ENCODE peak calls at places on chromosomes 12 and 14, in five cellular contexts. One of them, this sample, is unnamed.
A peak's percentile ranks its signal among the peaks of the same experiment; 100 is the strongest.

GRCh38 chr12:58961166-58961565 is 40.9 kb upstream of the LRIG3 start:
- DNase-seq in tibial artery: no peak
- DNase-seq in heart left ventricle: no peak
- DNase-seq in CD4-positive, alpha-beta T cell: no peak
- DNase-seq in Peyer's patch: no peak
- DNase-seq in this sample: no peak

GRCh38 chr12:62802321-62802720 is 132.6 kb downstream of the PPM1H start:
- DNase-seq in tibial artery: no peak
- DNase-seq in heart left ventricle: no peak
- DNase-seq in CD4-positive, alpha-beta T cell: no peak
- DNase-seq in Peyer's patch: no peak
- DNase-seq in this sample: no peak

GRCh38 chr14:95318870-95319311 is 817 bp downstream of the CLMN start:
- DNase-seq in tibial artery: no peak
- DNase-seq in heart left ventricle: no peak
- DNase-seq in CD4-positive, alpha-beta T cell: no peak
- DNase-seq in Peyer's patch: no peak
- DNase-seq in this sample: no peak

GRCh38 chr12:46089414-46090162 is 99.2 kb upstream of the SCAF11 start:
- DNase-seq in tibial artery: no peak
- DNase-seq in heart left ventricle: no peak
- DNase-seq in CD4-positive, alpha-beta T cell: no peak
- DNase-seq in Peyer's patch: no peak
- DNase-seq in this sample: no peak

GRCh38 chr12:80763874-80764273 is 47.2 kb downstream of the MYF5 start:
- DNase-seq in tibial artery: no peak
- DNase-seq in heart left ventricle: no peak
- DNase-seq in CD4-positive, alpha-beta T cell: no peak
- DNase-seq in Peyer's patch: no peak
- DNase-seq in this sample: no peak

GRCh38 chr14:105665951-105666277 is 139.5 kb downstream of the TMEM121 start:
- DNase-seq in tibial artery: no peak
- DNase-seq in heart left ventricle: no peak
- DNase-seq in CD4-positive, alpha-beta T cell: no peak
- DNase-seq in Peyer's patch: no peak
- DNase-seq in this sample: no peak

GRCh38 chr12:1463073-1463905 is 131.1 kb downstream of the FBXL14 start:
- DNase-seq in tibial artery: no peak
- DNase-seq in heart left ventricle: no peak
- DNase-seq in CD4-positive, alpha-beta T cell: no peak
- DNase-seq in Peyer's patch: no peak
- DNase-seq in this sample: no peak

GRCh38 chr12:43336962-43337555 is 214.9 kb downstream of the ADAMTS20 start:
- DNase-seq in tibial artery: no peak
- DNase-seq in heart left ventricle: no peak
- DNase-seq in CD4-positive, alpha-beta T cell: no peak
- DNase-seq in Peyer's patch: no peak
- DNase-seq in this sample: no peak

GRCh38 chr12:113163030-113163360 is 13.5 kb downstream of the CFAP73 start:
- DNase-seq in tibial artery: no peak
- DNase-seq in heart left ventricle: peak; percentile 48
- DNase-seq in CD4-positive, alpha-beta T cell: no peak
- DNase-seq in Peyer's patch: no peak
- DNase-seq in this sample: no peak

GRCh38 chr14:96576937-96577336 is 74.8 kb downstream of the PAPOLA start:
- DNase-seq in tibial artery: no peak
- DNase-seq in heart left ventricle: no peak
- DNase-seq in CD4-positive, alpha-beta T cell: no peak
- DNase-seq in Peyer's patch: no peak
- DNase-seq in this sample: no peak
- H3K27ac ChIP-seq in tibial artery: no peak overlapping the region
- H3K27ac ChIP-seq in heart left ventricle: no peak overlapping the region
- H3K27ac ChIP-seq in CD4-positive, alpha-beta T cell: no peak overlapping the region
- H3K27ac ChIP-seq in Peyer's patch: no peak overlapping the region
- H3K27ac ChIP-seq in this sample: no peak overlapping the region

GRCh38 chr14:22388669-22389625 is 200.1 kb downstream of the DAD1 start:
- DNase-seq in tibial artery: no peak
- DNase-seq in heart left ventricle: no peak
- DNase-seq in CD4-positive, alpha-beta T cell: no peak
- DNase-seq in Peyer's patch: no peak
- DNase-seq in this sample: no peak

GRCh38 chr14:22393796-22394195 is 195.2 kb downstream of the DAD1 start:
- DNase-seq in tibial artery: no peak
- DNase-seq in heart left ventricle: no peak
- DNase-seq in CD4-positive, alpha-beta T cell: no peak
- DNase-seq in Peyer's patch: no peak
- DNase-seq in this sample: no peak

GRCh38 chr14:22390195-22390594 is 198.8 kb downstream of the DAD1 start:
- DNase-seq in tibial artery: no peak
- DNase-seq in heart left ventricle: no peak
- DNase-seq in CD4-positive, alpha-beta T cell: no peak
- DNase-seq in Peyer's patch: no peak
- DNase-seq in this sample: no peak

GRCh38 chr14:22391908-22392307 is 197.1 kb downstream of the DAD1 start:
- DNase-seq in tibial artery: no peak
- DNase-seq in heart left ventricle: no peak
- DNase-seq in CD4-positive, alpha-beta T cell: no peak
- DNase-seq in Peyer's patch: peak; percentile 66
- DNase-seq in this sample: peak; percentile 41

DNA sequence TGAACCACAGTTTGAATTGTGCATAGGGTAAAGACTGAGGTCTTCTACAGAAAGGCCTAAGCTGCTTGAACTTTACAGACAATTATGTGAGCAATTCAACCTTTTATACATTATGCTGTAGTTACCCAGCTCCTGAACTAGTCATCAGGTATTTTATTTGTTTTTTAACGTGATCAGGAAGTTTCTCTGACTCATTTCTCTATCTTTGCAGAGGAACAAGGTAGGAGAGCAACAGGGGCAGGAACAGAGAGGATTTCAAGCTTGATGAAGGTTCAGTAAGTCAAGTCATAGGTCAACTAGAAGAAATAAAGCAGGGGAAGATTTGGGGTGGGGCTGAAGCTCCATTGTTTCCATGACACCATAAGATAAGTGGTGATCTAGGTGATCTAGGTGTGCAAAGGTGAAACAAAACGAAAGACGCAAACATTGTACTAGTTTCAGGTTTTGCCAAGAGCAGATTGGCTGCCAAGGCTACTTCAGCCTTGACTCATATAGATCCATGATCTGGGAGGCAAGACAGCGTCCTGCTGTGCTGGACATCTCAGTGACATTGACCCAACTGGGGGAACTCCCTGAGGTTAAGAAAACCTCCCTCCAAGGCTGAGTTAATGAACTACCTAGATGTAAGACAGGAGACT is 198.1 kb downstream of the DAD1 start:
- DNase-seq in tibial artery: no peak
- DNase-seq in heart left ventricle: no peak
- DNase-seq in CD4-positive, alpha-beta T cell: no peak
- DNase-seq in Peyer's patch: peak; percentile 52
- DNase-seq in this sample: no peak
- H3K27ac ChIP-seq in tibial artery: no peak overlapping the region
- H3K27ac ChIP-seq in heart left ventricle: no peak overlapping the region
- H3K27ac ChIP-seq in CD4-positive, alpha-beta T cell: no peak overlapping the region
- H3K27ac ChIP-seq in Peyer's patch: no peak overlapping the region
- H3K27ac ChIP-seq in this sample: no peak overlapping the region

DNA sequence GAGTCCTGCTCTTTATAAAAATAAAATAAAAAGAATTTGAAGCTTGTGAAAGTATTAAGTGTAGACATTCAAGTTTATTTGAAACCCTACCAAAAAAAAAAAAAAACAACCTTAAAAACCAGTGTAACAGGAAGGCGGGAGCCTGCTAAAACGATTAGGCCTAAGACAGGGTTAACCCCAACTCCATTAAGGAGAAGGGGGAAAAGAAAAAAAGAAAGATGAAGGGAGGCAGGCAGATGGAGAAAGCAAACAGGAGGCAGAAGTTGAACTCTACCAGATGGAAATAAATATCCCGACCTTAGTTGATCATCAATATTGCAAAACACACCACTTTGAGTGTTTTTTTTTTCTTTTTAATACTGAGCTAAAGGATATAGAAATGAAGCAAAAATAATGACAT is 1.2 kb upstream of the BTG1 start:
- DNase-seq in tibial artery: no peak
- DNase-seq in heart left ventricle: no peak
- DNase-seq in CD4-positive, alpha-beta T cell: no peak
- DNase-seq in Peyer's patch: no peak
- DNase-seq in this sample: no peak
- H3K27ac ChIP-seq in tibial artery: peak overlapping the region; percentile 100
- H3K27ac ChIP-seq in heart left ventricle: peak overlapping the region; percentile 98
- H3K27ac ChIP-seq in CD4-positive, alpha-beta T cell: peak overlapping the region; percentile 98
- H3K27ac ChIP-seq in Peyer's patch: peak overlapping the region; percentile 96
- H3K27ac ChIP-seq in this sample: peak overlapping the region; percentile 93

GRCh38 chr12:91023326-91024004 is 18.7 kb upstream of the EPYC start:
- DNase-seq in tibial artery: no peak
- DNase-seq in heart left ventricle: no peak
- DNase-seq in CD4-positive, alpha-beta T cell: no peak
- DNase-seq in Peyer's patch: no peak
- DNase-seq in this sample: no peak

GRCh38 chr12:91019455-91019854 is 14.7 kb upstream of the EPYC start:
- DNase-seq in tibial artery: no peak
- DNase-seq in heart left ventricle: no peak
- DNase-seq in CD4-positive, alpha-beta T cell: no peak
- DNase-seq in Peyer's patch: no peak
- DNase-seq in this sample: no peak

GRCh38 chr12:91021076-91021475 is 16.3 kb upstream of the EPYC start:
- DNase-seq in tibial artery: no peak
- DNase-seq in heart left ventricle: no peak
- DNase-seq in CD4-positive, alpha-beta T cell: no peak
- DNase-seq in Peyer's patch: no peak
- DNase-seq in this sample: no peak

GRCh38 chr12:91017043-91017442 is 12.3 kb upstream of the EPYC start:
- DNase-seq in tibial artery: no peak
- DNase-seq in heart left ventricle: no peak
- DNase-seq in CD4-positive, alpha-beta T cell: no peak
- DNase-seq in Peyer's patch: no peak
- DNase-seq in this sample: no peak

DNA sequence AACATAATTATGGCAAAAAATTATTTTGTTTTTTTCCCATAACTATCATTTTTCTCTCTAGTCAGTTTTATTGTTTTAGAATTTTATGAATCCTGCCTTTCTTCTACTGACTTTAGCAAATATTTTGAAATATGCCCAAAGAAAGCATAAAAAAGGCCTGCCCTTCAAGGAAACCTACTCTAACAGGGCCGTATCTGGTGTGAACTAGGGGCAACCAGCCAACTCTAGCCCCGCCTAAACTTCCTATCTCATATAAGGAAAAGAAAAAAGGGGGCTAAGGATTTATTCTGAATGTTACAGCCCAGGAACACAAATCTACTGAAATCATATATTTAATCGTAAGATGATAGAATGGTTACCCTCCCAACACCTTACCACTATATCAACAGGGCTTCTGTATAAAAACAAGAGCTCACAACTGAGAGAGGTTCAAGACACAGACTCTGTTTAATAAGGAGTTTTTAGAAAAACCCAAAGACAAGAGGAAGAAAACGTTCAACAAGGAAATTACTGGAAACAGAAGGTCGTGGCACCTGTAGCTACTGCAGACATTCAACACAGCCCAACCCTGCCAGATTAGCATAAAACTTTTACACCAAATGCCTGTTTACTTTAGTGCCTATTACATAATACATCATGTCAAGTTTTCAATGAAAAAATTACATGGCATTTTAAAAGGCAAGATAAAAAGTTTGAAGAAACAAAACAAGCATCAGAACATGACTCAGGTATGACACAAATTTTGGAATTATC is 12.9 kb upstream of the EPYC start:
- DNase-seq in tibial artery: no peak
- DNase-seq in heart left ventricle: peak; percentile 42
- DNase-seq in CD4-positive, alpha-beta T cell: no peak
- DNase-seq in Peyer's patch: no peak
- DNase-seq in this sample: no peak
- H3K27ac ChIP-seq in tibial artery: no peak overlapping the region
- H3K27ac ChIP-seq in heart left ventricle: peak overlapping the region; percentile 53
- H3K27ac ChIP-seq in CD4-positive, alpha-beta T cell: no peak overlapping the region
- H3K27ac ChIP-seq in Peyer's patch: no peak overlapping the region
- H3K27ac ChIP-seq in this sample: no peak overlapping the region

GRCh38 chr14:69644814-69645213 is 33.4 kb downstream of the SUSD6 start:
- DNase-seq in tibial artery: no peak
- DNase-seq in heart left ventricle: no peak
- DNase-seq in CD4-positive, alpha-beta T cell: no peak
- DNase-seq in Peyer's patch: no peak
- DNase-seq in this sample: no peak

GRCh38 chr14:69640931-69641330 is 29.5 kb downstream of the SUSD6 start:
- DNase-seq in tibial artery: no peak
- DNase-seq in heart left ventricle: no peak
- DNase-seq in CD4-positive, alpha-beta T cell: no peak
- DNase-seq in Peyer's patch: no peak
- DNase-seq in this sample: no peak

GRCh38 chr14:69648480-69649414 is 37.4 kb downstream of the SUSD6 start:
- DNase-seq in tibial artery: no peak
- DNase-seq in heart left ventricle: no peak
- DNase-seq in CD4-positive, alpha-beta T cell: no peak
- DNase-seq in Peyer's patch: no peak
- DNase-seq in this sample: no peak

GRCh38 chr14:69647216-69647615 is 35.8 kb downstream of the SUSD6 start:
- DNase-seq in tibial artery: no peak
- DNase-seq in heart left ventricle: no peak
- DNase-seq in CD4-positive, alpha-beta T cell: no peak
- DNase-seq in Peyer's patch: no peak
- DNase-seq in this sample: no peak

GRCh38 chr14:69643430-69644200 is 32.2 kb downstream of the SUSD6 start:
- DNase-seq in tibial artery: no peak
- DNase-seq in heart left ventricle: no peak
- DNase-seq in CD4-positive, alpha-beta T cell: peak; percentile 59
- DNase-seq in Peyer's patch: peak; percentile 88
- DNase-seq in this sample: no peak
- H3K27ac ChIP-seq in tibial artery: no peak overlapping the region
- H3K27ac ChIP-seq in heart left ventricle: peak overlapping the region; percentile 57
- H3K27ac ChIP-seq in CD4-positive, alpha-beta T cell: no peak overlapping the region
- H3K27ac ChIP-seq in Peyer's patch: peak overlapping the region; percentile 7
- H3K27ac ChIP-seq in this sample: no peak overlapping the region